ENCODE peak calls at places on chromosomes 5 and 9, in nine cellular contexts. I is DMS53, C is cardiac septum, J is Panc1, P is aorta, G is testis, H is NCI-H2227 treated with DMSO at 0.1 percent for 48 hours, T is posterior cingulate gyrus, A is B cell. Y is an unnamed sample.

GRCh38 chr9:130118841-130119520 is 53.2 kb upstream of the NCS1 start:
- DNase-seq in I (peak; percentile 59), C (no peak), J (no peak), P (no peak), G (no peak), H (no peak), T (no peak), A (no peak), Y (no peak)

GRCh38 chr5:3002230-3002629 is 250.8 kb upstream of the IRX2 start:
- DNase-seq in I (no peak), C (no peak), J (no peak), P (no peak), G (no peak), H (no peak), T (no peak), A (no peak), Y (no peak)

GRCh38 chr5:90170231-90170630 is 239.3 kb downstream of the CETN3 start:
- DNase-seq in I (no peak), C (no peak), J (no peak), P (no peak), G (no peak), H (no peak), T (no peak), A (no peak), Y (no peak)

GRCh38 chr9:92615790-92616189 is 54.1 kb downstream of the IPPK start:
- DNase-seq in I (no peak), C (no peak), J (no peak), P (no peak), G (peak; percentile 14), H (no peak), T (no peak), A (no peak), Y (no peak)

GRCh38 chr9:116094846-116095245 is 58.7 kb upstream of the PAPPA start:
- DNase-seq in I (no peak), C (no peak), J (no peak), P (no peak), G (no peak), H (no peak), T (no peak), A (no peak), Y (no peak)

GRCh38 chr5:176387384-176387925 is 943 bp downstream of the NOP16 start:
- DNase-seq in I (no peak), C (no peak), J (no peak), P (peak; percentile 4), G (no peak), H (no peak), T (no peak), A (no peak), Y (no peak)

GRCh38 chr9:130319300-130319699 is 53.7 kb downstream of the HMCN2 start:
- DNase-seq in I (no peak), C (no peak), J (no peak), P (no peak), G (no peak), H (no peak), T (no peak), A (no peak), Y (no peak)

GRCh38 chr9:137311171-137311970 is 9.3 kb upstream of the NRARP start:
- DNase-seq in I (peak; percentile 98), C (no peak), J (no peak), P (peak; percentile 70), G (no peak), H (no peak), T (no peak), A (peak; percentile 17), Y (no peak)

GRCh38 chr5:157516626-157517325 is 56.8 kb downstream of the NIPAL4 start:
- DNase-seq in I (no peak), C (peak; percentile 77), J (no peak), P (peak; percentile 86), G (peak; percentile 71), H (no peak), T (no peak), A (no peak), Y (no peak)

GRCh38 chr5:472076-472655 is 29.2 kb downstream of the EXOC3 start:
- DNase-seq in I (peak; percentile 69), C (peak; percentile 76), J (no peak), P (peak; percentile 80), G (no peak), H (peak; percentile 43), T (no peak), A (no peak), Y (no peak)

GRCh38 chr9:133050781-133051180 is 11.0 kb upstream of the CEL start:
- DNase-seq in I (peak; percentile 95), C (no peak), J (no peak), P (no peak), G (peak; percentile 63), H (no peak), T (no peak), A (no peak), Y (no peak)

GRCh38 chr9:8750639-8751041 is 951.1 kb upstream of the DMAC1 start:
- DNase-seq in I (no peak), C (no peak), J (no peak), P (no peak), G (peak; percentile 22), H (peak; percentile 50), T (no peak), A (no peak), Y (no peak)

GRCh38 chr5:31232273-31232888 is 38.9 kb downstream of the CDH6 start:
- DNase-seq in I (peak; percentile 76), C (no peak), J (peak; percentile 47), P (no peak), G (peak; percentile 23), H (peak; percentile 4), T (no peak), A (no peak), Y (peak; percentile 19)

GRCh38 chr5:34483442-34484033 is 172.6 kb upstream of the RAI14 start:
- DNase-seq in I (peak; percentile 9), C (no peak), J (no peak), P (no peak), G (no peak), H (peak; percentile 85), T (no peak), A (no peak), Y (no peak)

GRCh38 chr5:111772456-111772855 is 15.5 kb upstream of the NREP start:
- DNase-seq in I (peak; percentile 81), C (no peak), J (no peak), P (no peak), G (no peak), H (peak; percentile 0), T (no peak), A (no peak), Y (no peak)

GRCh38 chr5:74206571-74207550 is 433.7 kb downstream of the ENC1 start:
- DNase-seq in I (peak; percentile 38), C (no peak), J (no peak), P (peak; percentile 92), G (peak; percentile 82), H (peak; percentile 4), T (peak; percentile 65), A (no peak), Y (no peak)